ENCODE peak calls at places on chromosomes 13 and 19, in four cellular contexts. X is GM12865, F is K562, G is AG09309. N is an unnamed sample.

GRCh38 chr19:57803594-57804325 is 11.0 kb downstream of the ZNF552 start:
- DNase-seq in F (no peak), G (peak), X (no peak), N (peak)

GRCh38 chr13:94178625-94179244 is 300.7 kb downstream of the DCT start:
- DNase-seq in X (no peak), F (no peak), G (no peak), N (no peak)

GRCh38 chr13:30722361-30722760 is 13.0 kb upstream of the ALOX5AP start:
- DNase-seq in X (no peak), F (no peak), G (no peak), N (no peak)

GRCh38 chr19:9757544-9758501 is 10.7 kb downstream of the ZNF846 start:
- DNase-seq in G (no peak), X (no peak), F (no peak), N (no peak)

GRCh38 chr19:19630062-19630414 is 2.0 kb upstream of the LPAR2 start:
- DNase-seq in X (peak), G (no peak), F (no peak), N (no peak)

GRCh38 chr13:48483589-48483988 is 49.3 kb downstream of the RCBTB2 start:
- DNase-seq in G (no peak), F (no peak), X (no peak), N (no peak)

GRCh38 chr13:47897411-47898050 is 103.5 kb downstream of the SUCLA2 start:
- DNase-seq in X (no peak), F (no peak), G (peak), N (no peak)

GRCh38 chr13:45004096-45004495 is 14.8 kb downstream of the GPALPP1 start:
- DNase-seq in F (no peak), G (no peak), X (no peak), N (no peak)

GRCh38 chr19:16671652-16672274 is 10.8 kb downstream of the TMEM38A start:
- DNase-seq in X (no peak), G (no peak), F (no peak), N (no peak)

GRCh38 chr19:566403-566802 is 6.0 kb upstream of the BSG start:
- DNase-seq in G (peak), X (no peak), F (peak), N (no peak)

GRCh38 chr13:21001471-21001870 is 59.9 kb downstream of the LATS2 start:
- DNase-seq in F (no peak), X (no peak), G (no peak), N (no peak)

DNA sequence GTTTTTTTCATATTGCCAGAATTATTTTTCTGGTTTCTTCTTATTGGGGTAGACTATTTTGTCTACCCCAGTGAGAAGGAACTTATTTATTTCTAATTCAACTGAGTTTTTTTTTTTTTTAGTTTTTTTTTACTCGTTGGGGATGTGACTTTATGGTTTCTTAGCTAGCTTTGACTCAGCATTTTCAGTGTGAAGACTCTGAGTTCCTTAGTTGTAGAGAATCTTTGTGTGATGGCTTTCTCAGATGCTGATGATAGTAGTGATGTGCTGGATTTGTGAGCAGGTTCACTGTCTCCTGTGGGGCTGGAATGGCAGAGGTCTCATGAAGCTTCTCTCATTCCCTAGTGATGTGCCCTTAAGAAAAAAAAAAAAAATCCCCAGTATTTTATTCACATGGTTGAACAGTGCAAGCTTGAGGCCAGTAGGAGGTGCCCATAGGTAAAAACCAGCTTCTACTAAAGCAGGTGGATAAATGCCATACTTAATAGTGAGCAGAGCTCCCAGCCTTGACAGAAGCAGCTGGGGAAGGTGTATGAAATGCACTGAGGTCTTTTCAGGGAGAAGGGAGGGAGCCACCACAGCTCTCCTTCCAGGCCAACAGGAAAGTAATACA is 106.2 kb upstream of the KLF5 start:
- DNase-seq in G (no peak), F (no peak), X (no peak), N (no peak)
- TF ChIP-seq CTCF in G (no peak), F (no peak), X (no peak), N (no peak)

DNA sequence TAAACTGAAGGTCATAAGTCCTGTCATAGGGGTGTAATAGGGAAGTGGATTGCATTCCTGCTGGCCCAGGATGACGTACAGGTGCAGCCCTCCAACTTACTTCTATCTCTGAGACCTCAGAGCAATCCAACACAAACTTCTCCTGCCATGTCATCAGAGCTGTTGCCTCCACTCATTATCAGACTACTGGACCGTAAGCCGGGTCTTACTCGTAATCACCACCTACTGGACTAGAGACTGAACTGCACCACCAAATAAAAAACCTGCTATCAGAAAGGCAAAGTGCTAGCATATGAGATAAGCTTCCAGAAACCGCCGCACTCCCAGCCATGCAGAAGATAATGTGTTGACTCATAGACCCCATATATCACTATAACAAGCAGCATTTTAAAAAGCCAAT is 102.1 kb downstream of the SLITRK1 start:
- DNase-seq in F (peak), G (no peak), X (peak), N (no peak)
- TF ChIP-seq CTCF in F (peak), G (peak), X (peak), N (no peak)

DNA sequence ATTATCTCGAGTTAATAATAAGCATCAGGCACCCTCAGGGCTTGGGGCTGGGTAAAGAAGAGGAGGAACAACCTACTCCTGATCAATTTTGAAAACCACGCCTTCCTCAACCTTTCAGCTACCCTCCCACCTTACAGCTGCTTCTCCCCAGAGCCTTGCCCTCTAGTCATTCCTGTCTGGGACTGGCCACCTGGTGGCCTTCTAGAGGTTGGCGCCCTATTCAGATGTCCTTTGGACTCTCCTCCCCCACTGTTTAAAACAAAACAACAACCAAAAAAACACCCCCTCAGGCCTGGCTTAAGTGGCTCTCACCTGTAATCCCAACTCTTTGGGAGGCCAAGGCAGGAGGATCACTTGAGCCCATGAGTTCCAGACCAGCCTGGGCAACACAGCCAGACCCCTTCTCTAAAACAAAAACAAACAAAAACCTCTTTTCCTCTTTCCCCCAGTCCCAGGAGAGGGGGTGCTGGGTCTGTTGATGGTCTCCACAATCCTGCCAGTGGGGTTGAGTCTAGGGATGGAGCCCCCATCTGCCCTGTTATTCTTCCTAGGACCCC is 62.3 kb downstream of the CCDC70 start:
- DNase-seq in G (no peak), F (peak), X (no peak), N (peak)
- TF ChIP-seq CTCF in G (peak), F (peak), X (no peak), N (peak)

GRCh38 chr13:84570831-84571230 is 688.6 kb upstream of the SLITRK1 start:
- DNase-seq in F (no peak), X (no peak), G (no peak), N (no peak)

GRCh38 chr13:84574851-84575250 is 692.6 kb upstream of the SLITRK1 start:
- DNase-seq in X (no peak), F (no peak), G (peak), N (no peak)

GRCh38 chr13:84567848-84568247 is 685.6 kb upstream of the SLITRK1 start:
- DNase-seq in X (no peak), G (no peak), F (no peak), N (no peak)

GRCh38 chr13:84571264-84571663 is 689.0 kb upstream of the SLITRK1 start:
- DNase-seq in X (no peak), F (no peak), G (no peak), N (no peak)
- TF ChIP-seq CTCF in X (no peak), F (no peak), G (no peak), N (no peak)

DNA sequence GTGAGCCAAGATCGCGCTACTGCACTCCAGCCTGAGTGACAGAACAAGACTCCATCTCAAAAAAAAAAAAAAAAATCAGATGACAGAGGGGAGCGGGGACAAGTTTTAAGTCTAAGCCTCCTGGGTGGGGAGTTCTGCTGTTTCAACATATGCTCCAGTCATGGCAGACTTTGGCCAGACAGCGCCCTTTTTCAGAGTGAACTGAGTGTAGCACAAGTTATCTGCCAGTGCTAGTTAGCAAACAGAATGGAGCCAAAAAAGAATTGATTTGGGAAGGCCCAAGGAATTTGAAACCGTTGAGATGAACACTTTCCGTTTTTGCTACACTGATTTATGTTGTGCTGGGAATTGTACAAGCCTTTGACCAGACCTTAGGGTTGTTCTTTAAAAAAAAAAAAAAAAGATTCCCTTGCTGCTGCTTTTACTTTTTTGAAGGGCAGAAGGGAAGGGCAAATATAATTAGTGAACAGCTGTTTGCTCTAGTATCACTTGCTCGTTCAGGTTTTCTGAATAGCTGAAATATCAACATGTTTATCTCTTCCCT is 5.7 kb downstream of the ACTN4 start:
- DNase-seq in F (no peak), G (no peak), X (no peak), N (no peak)
- TF ChIP-seq CTCF in F (no peak), G (no peak), X (no peak), N (no peak)

GRCh38 chr13:89361909-89362308 is 1690.7 kb downstream of the SLITRK5 start:
- DNase-seq in G (no peak), F (no peak), X (no peak), N (no peak)
- TF ChIP-seq CTCF in G (no peak), F (no peak), X (no peak), N (no peak)

DNA sequence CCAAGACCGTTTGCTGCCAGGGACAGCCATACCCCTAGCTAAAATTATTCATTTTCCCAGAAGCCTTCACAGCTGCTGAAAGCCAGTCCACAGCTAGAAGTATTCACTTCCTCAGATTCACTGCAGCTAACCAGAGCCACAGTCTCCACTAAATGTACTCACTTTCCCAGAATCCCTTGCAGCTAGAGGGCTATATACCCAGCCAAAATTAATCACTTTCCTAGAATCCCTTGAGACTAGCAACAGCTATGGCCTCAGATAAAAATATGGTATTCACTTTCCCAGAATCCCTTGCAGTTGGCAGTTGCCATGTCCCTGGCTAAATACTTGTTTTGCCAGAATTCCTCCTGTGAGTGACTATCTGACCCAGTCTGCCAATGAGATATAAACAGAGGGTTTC is 13.8 kb upstream of the MEIS3 start:
- DNase-seq in F (no peak), G (no peak), X (no peak), N (no peak)
- TF ChIP-seq CTCF in F (no peak), G (no peak), X (no peak), N (no peak)

GRCh38 chr19:45584332-45585157 is at the start of gene OPA3:
- DNase-seq in G (peak), F (peak), X (peak), N (peak)
- TF ChIP-seq CTCF in G (no peak), F (no peak), X (no peak), N (no peak)

N was measured in activated CD8-positive, alpha-beta T cell treated with anti-CD3 and anti-CD28 coated beads for 36 hours.